ENCODE peak calls at places on chromosomes 3 and 15, in six cellular contexts. V, C, U, D, X and M are unnamed samples.
A peak's percentile ranks its signal among the peaks of the same experiment; 100 is the strongest.

GRCh38 chr15:65044724-65045481 is at the start of gene SLC51B:
- DNase-seq in X (no peak), U (no peak), V (peak; percentile 99), D (no peak), C (peak; percentile 83), M (no peak)

GRCh38 chr3:176661432-176661964 is 535.8 kb downstream of the TBL1XR1 start:
- DNase-seq in V (no peak), D (no peak), C (no peak), X (peak; percentile 61), U (peak; percentile 40), M (no peak)

GRCh38 chr3:157608006-157608405 is 104.8 kb upstream of the VEPH1 start:
- DNase-seq in X (no peak), U (no peak), V (no peak), C (no peak), D (no peak), M (no peak)

GRCh38 chr15:78949461-78949860 is 4.6 kb upstream of the CTSH start:
- DNase-seq in C (no peak), D (no peak), U (no peak), X (no peak), V (no peak), M (no peak)

GRCh38 chr3:113557374-113557773 is 25.0 kb downstream of the SIDT1 start:
- DNase-seq in U (peak; percentile 26), X (no peak), C (peak; percentile 85), D (no peak), V (peak; percentile 67), M (no peak)

GRCh38 chr3:149609595-149609994 is 48.2 kb downstream of the WWTR1 start:
- DNase-seq in U (peak; percentile 92), V (peak; percentile 95), D (peak; percentile 81), C (no peak), X (no peak), M (no peak)

GRCh38 chr3:10012106-10012505 is 14.1 kb upstream of the FANCD2 start:
- DNase-seq in U (no peak), D (no peak), X (no peak), C (no peak), V (no peak), M (no peak)

GRCh38 chr3:116265976-116266584 is 179.2 kb downstream of the LSAMP start:
- DNase-seq in C (no peak), D (peak; percentile 28), X (no peak), V (no peak), U (no peak), M (no peak)

GRCh38 chr3:191143224-191143623 is 55.8 kb upstream of the OSTN start:
- DNase-seq in C (no peak), X (no peak), U (peak; percentile 44), V (no peak), D (no peak), M (no peak)

GRCh38 chr15:98881526-98882517 is 125.8 kb downstream of the PGPEP1L start:
- DNase-seq in X (peak; percentile 44), U (peak; percentile 49), C (peak; percentile 84), V (peak; percentile 40), D (no peak), M (peak; percentile 88)

GRCh38 chr15:79943820-79944219 is 27.2 kb downstream of the BCL2A1 start:
- DNase-seq in U (no peak), D (no peak), C (peak; percentile 73), X (no peak), V (no peak), M (no peak)

GRCh38 chr3:13022348-13023250 is 50.6 kb downstream of the IQSEC1 start:
- DNase-seq in U (peak; percentile 51), V (no peak), D (no peak), C (peak; percentile 42), X (no peak), M (peak; percentile 95)

GRCh38 chr15:79418693-79419279 is 13.3 kb upstream of the MINAR1 start:
- DNase-seq in C (no peak), V (no peak), U (no peak), D (no peak), X (no peak), M (no peak)

GRCh38 chr3:15097889-15098288 is 1.1 kb downstream of the RBSN start:
- DNase-seq in X (no peak), U (no peak), V (no peak), D (peak; percentile 51), C (no peak), M (peak; percentile 85)

GRCh38 chr3:69385723-69386483 is at the start of gene FRMD4B:
- DNase-seq in U (peak; percentile 74), D (no peak), C (peak; percentile 21), V (peak; percentile 3), X (peak; percentile 6), M (no peak)

GRCh38 chr3:28295819-28296364 is 52.6 kb upstream of the ZCWPW2 start:
- DNase-seq in D (no peak), C (no peak), V (no peak), U (peak; percentile 32), X (no peak), M (no peak)

GRCh38 chr3:60579734-60580133 is 671.5 kb downstream of the FHIT start:
- DNase-seq in U (no peak), D (no peak), C (peak; percentile 0), X (no peak), V (no peak), M (no peak)

GRCh38 chr3:160012108-160012507 is 23.5 kb downstream of the IL12A start:
- DNase-seq in D (peak; percentile 81), X (no peak), V (no peak), C (no peak), U (no peak), M (no peak)

GRCh38 chr3:66639794-66640356 is 139.1 kb upstream of the LRIG1 start:
- DNase-seq in X (no peak), V (no peak), U (no peak), C (no peak), D (no peak), M (no peak)

GRCh38 chr15:94522125-94522524 is 290.8 kb downstream of the MCTP2 start:
- DNase-seq in C (no peak), U (no peak), V (no peak), X (no peak), D (no peak), M (no peak)

GRCh38 chr3:71468311-71469130 is 115.0 kb downstream of the FOXP1 start:
- DNase-seq in D (no peak), C (no peak), U (no peak), X (no peak), V (no peak), M (no peak)

GRCh38 chr3:105827101-105827634 is 41.6 kb downstream of the CBLB start:
- DNase-seq in X (no peak), D (peak; percentile 52), U (no peak), V (no peak), C (no peak), M (no peak)

GRCh38 chr3:184323696-184324095 is 9.3 kb downstream of the EIF4G1 start:
- DNase-seq in V (no peak), X (no peak), C (no peak), D (no peak), U (no peak), M (no peak)

GRCh38 chr3:128006061-128006470 is 46.2 kb upstream of the SEC61A1 start:
- DNase-seq in V (no peak), U (no peak), X (no peak), D (no peak), C (no peak), M (no peak)

GRCh38 chr3:172107403-172107802 is 68.0 kb downstream of the FNDC3B start:
- DNase-seq in V (no peak), C (no peak), U (no peak), D (peak; percentile 96), X (peak; percentile 22), M (peak; percentile 54)

GRCh38 chr3:196951371-196951770 is 9.0 kb upstream of the NCBP2 start:
- DNase-seq in C (no peak), V (peak; percentile 56), D (no peak), U (no peak), X (no peak), M (no peak)

GRCh38 chr3:132538072-132538471 is 59.0 kb upstream of the ACKR4 start:
- DNase-seq in X (no peak), V (peak; percentile 71), C (no peak), U (no peak), D (no peak), M (no peak)

GRCh38 chr3:184186184-184186901 is at the start of gene ABCF3:
- DNase-seq in C (no peak), V (no peak), U (no peak), D (no peak), X (no peak), M (peak; percentile 46)

GRCh38 chr3:27680517-27681246 is 41.4 kb downstream of the EOMES start:
- DNase-seq in C (no peak), D (no peak), V (peak; percentile 78), X (no peak), U (no peak), M (no peak)

GRCh38 chr3:193590088-193590856 is 2.7 kb upstream of the OPA1 start:
- DNase-seq in C (peak; percentile 40), X (peak; percentile 50), U (peak; percentile 15), V (no peak), D (no peak), M (peak; percentile 34)

GRCh38 chr3:27625848-27626247 is 96.3 kb downstream of the EOMES start:
- DNase-seq in X (no peak), V (no peak), C (no peak), D (no peak), U (no peak), M (no peak)

GRCh38 chr3:64311424-64311920 is 86.2 kb upstream of the PRICKLE2 start:
- DNase-seq in X (no peak), V (no peak), D (no peak), U (peak; percentile 18), C (no peak), M (no peak)

GRCh38 chr3:37836589-37836988 is 25.1 kb upstream of the CTDSPL start:
- DNase-seq in U (no peak), X (no peak), V (no peak), D (no peak), C (no peak), M (no peak)

GRCh38 chr3:37833790-37834189 is 27.9 kb upstream of the CTDSPL start:
- DNase-seq in C (peak; percentile 36), D (no peak), V (no peak), X (no peak), U (no peak), M (peak; percentile 20)
- TF ChIP-seq MYC in C (no peak), D (no peak), V (no peak), X (no peak), U (no peak), M (no peak)

GRCh38 chr3:62919784-62920183 is 44.6 kb upstream of the CADPS start:
- DNase-seq in D (no peak), V (no peak), U (no peak), X (no peak), C (no peak), M (no peak)
- TF ChIP-seq MYC in D (no peak), V (no peak), U (no peak), X (no peak), C (no peak), M (no peak)

GRCh38 chr3:185646382-185647133 is 60.5 kb downstream of the SENP2 start:
- DNase-seq in V (no peak), U (no peak), C (no peak), D (no peak), X (no peak), M (peak; percentile 20)
- TF ChIP-seq MYC in V (no peak), U (no peak), C (no peak), D (no peak), X (no peak), M (no peak)

DNA sequence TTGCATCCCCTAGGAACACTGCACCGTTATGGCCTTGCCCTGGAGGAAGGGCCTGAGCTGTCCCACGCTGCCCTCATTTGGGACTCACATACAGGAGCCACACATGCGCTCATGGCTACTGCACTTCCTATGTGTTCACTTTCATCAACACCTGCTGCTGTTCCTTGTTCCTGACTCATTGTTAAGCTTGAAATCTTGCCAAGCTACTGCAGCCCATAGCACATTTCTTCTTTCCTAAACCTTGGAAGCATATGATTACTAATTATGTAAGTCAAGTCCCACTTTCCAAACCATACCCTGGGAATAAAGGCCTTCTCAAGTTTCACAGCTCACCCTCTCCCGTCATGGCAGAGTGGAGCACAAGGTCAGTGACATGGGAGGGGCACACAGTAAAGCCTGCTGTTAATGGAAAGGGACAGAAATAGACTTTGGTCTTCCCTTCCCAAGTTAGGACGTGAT is 307.9 kb downstream of the CLSTN2 start:
- DNase-seq in U (peak; percentile 3), V (no peak), C (no peak), D (no peak), X (no peak), M (no peak)
- TF ChIP-seq MYC in U (no peak), V (no peak), C (no peak), D (no peak), X (no peak), M (no peak)